ENCODE peak calls at places on chromosomes 5 and 9, in nine cellular contexts. H is fibroblast of gingiva; I is SIG-M5; L is GM06990; Z is cardiac muscle cell; P is T follicular helper cell; T is GM23248; K is fibroblast of pulmonary artery; A is stimulated activated CD8-positive, alpha-beta memory T cell treated with anti-CD3 and anti-CD28 coated beads, Interleukin-7, amount 100 ng/mL, for 1 hour. V is an unnamed sample.

GRCh38 chr9:134653259-134654009 is 11.8 kb downstream of the COL5A1 start:
- DNase-seq in H (no peak), I (no peak), L (no peak), Z (no peak), P (no peak), T (no peak), K (no peak), A (no peak), V (no peak)

GRCh38 chr5:32170303-32171170 is 3.6 kb downstream of the GOLPH3 start:
- DNase-seq in H (peak), I (no peak), L (no peak), Z (no peak), P (no peak), T (peak), K (no peak), A (no peak), V (peak)

GRCh38 chr5:177980776-177981175 is 15.3 kb downstream of the PROP1 start:
- DNase-seq in H (no peak), I (no peak), L (no peak), Z (peak), P (no peak), T (peak), K (no peak), A (no peak), V (peak)

GRCh38 chr5:141199359-141200235 is at the start of gene PCDHB11:
- DNase-seq in H (no peak), I (no peak), L (no peak), Z (peak), P (no peak), T (peak), K (no peak), A (no peak), V (no peak)

GRCh38 chr9:88692837-88693236 is 157.9 kb downstream of the NXNL2 start:
- DNase-seq in H (no peak), I (no peak), L (no peak), Z (no peak), P (no peak), T (no peak), K (no peak), A (no peak), V (no peak)

GRCh38 chr9:120032639-120033038 is 547.3 kb downstream of the CDK5RAP2 start:
- DNase-seq in H (no peak), I (no peak), L (no peak), Z (no peak), P (no peak), T (peak), K (no peak), A (no peak), V (no peak)

GRCh38 chr9:95907794-95908193 is 32.3 kb downstream of the ERCC6L2 start:
- DNase-seq in H (no peak), I (no peak), L (no peak), Z (no peak), P (no peak), T (peak), K (no peak), A (no peak), V (no peak)

GRCh38 chr5:167361841-167362240 is 929.6 kb upstream of the WWC1 start:
- DNase-seq in H (no peak), I (no peak), L (no peak), Z (no peak), P (no peak), T (no peak), K (no peak), A (no peak), V (no peak)

GRCh38 chr9:36802171-36802920 is 229.7 kb downstream of the MELK start:
- DNase-seq in H (peak), I (no peak), L (no peak), Z (no peak), P (no peak), T (peak), K (peak), A (no peak), V (no peak)

GRCh38 chr5:102796014-102796413 is 40.9 kb downstream of the PAM start:
- DNase-seq in H (no peak), I (no peak), L (no peak), Z (no peak), P (no peak), T (no peak), K (no peak), A (no peak), V (no peak)

GRCh38 chr5:55173696-55174101 is 722 bp upstream of the CDC20B start:
- DNase-seq in H (no peak), I (no peak), L (no peak), Z (no peak), P (no peak), T (no peak), K (no peak), A (no peak), V (no peak)

GRCh38 chr5:131981516-131981915 is 29.9 kb downstream of the ACSL6 start:
- DNase-seq in H (no peak), I (no peak), L (no peak), Z (no peak), P (no peak), T (no peak), K (no peak), A (no peak), V (no peak)

V was measured in right atrium auricular region.